ENCODE peak calls at places on chromosomes 12 and 14, in eight cellular contexts. Y, R, F, G, Q, H, J and I are unnamed samples. For H3K4me1, the result is how much of the 10 kb centered on the place peaks cover.

GRCh38 chr14:33332497-33332896 is 393.8 kb downstream of the NPAS3 start:
- DNase-seq in Y (no peak), R (no peak), F (no peak), G (no peak), Q (no peak), H (no peak), J (no peak), I (no peak)

GRCh38 chr14:89563503-89563902 is 146.5 kb upstream of the FOXN3 start:
- DNase-seq in Y (no peak), R (no peak), F (no peak), G (no peak), Q (no peak), H (no peak), J (no peak), I (no peak)

GRCh38 chr12:31260840-31261239 is 65.1 kb downstream of the SINHCAF start:
- DNase-seq in Y (no peak), R (no peak), F (no peak), G (no peak), Q (no peak), H (no peak), J (no peak), I (no peak)

GRCh38 chr12:116662612-116663144 is 75.2 kb downstream of the SPRING1 start:
- DNase-seq in Y (peak), R (no peak), F (peak), G (peak), Q (peak), H (no peak), J (peak), I (peak)

GRCh38 chr14:101554991-101555668 is 6.2 kb upstream of the DIO3 start:
- DNase-seq in Y (no peak), R (no peak), F (peak), G (peak), Q (peak), H (no peak), J (no peak), I (no peak)

GRCh38 chr12:108807996-108808725 is 49.2 kb downstream of the SSH1 start:
- DNase-seq in Y (no peak), R (no peak), F (no peak), G (no peak), Q (no peak), H (peak), J (no peak), I (no peak)

GRCh38 chr14:31255286-31255685 is 47.7 kb upstream of the HECTD1 start:
- DNase-seq in Y (no peak), R (no peak), F (no peak), G (no peak), Q (no peak), H (no peak), J (no peak), I (no peak)

GRCh38 chr12:40202095-40203059 is 22.4 kb upstream of the LRRK2 start:
- DNase-seq in Y (no peak), R (no peak), F (no peak), G (no peak), Q (no peak), H (no peak), J (no peak), I (no peak)

GRCh38 chr14:71267691-71268090 is 360.4 kb downstream of the PCNX1 start:
- DNase-seq in Y (peak), R (no peak), F (no peak), G (no peak), Q (no peak), H (no peak), J (no peak), I (no peak)

GRCh38 chr14:75821828-75822521 is 159.8 kb downstream of the TGFB3 start:
- DNase-seq in Y (no peak), R (no peak), F (peak), G (no peak), Q (peak), H (no peak), J (no peak), I (no peak)

GRCh38 chr14:94044476-94045091 is 18.4 kb downstream of the OTUB2 start:
- DNase-seq in Y (no peak), R (no peak), F (no peak), G (no peak), Q (no peak), H (peak), J (peak), I (no peak)

GRCh38 chr14:103085106-103086091 is 1.4 kb downstream of the LBHD2 start:
- DNase-seq in Y (no peak), R (peak), F (no peak), G (peak), Q (no peak), H (no peak), J (no peak), I (peak)
- TF ChIP-seq CTCF in Y (peak), R (peak), F (no peak), G (no peak), Q (peak), H (no peak), J (no peak), I (no peak)

GRCh38 chr14:103275000-103275399 is 59.0 kb upstream of the EIF5 start:
- DNase-seq in Y (no peak), R (no peak), F (no peak), G (no peak), Q (no peak), H (no peak), J (no peak), I (no peak)

GRCh38 chr14:103281496-103282231 is 52.4 kb upstream of the EIF5 start:
- DNase-seq in Y (peak), R (no peak), F (peak), G (peak), Q (peak), H (no peak), J (peak), I (peak)

GRCh38 chr14:103280278-103280917 is 53.6 kb upstream of the EIF5 start:
- DNase-seq in Y (peak), R (no peak), F (no peak), G (no peak), Q (no peak), H (no peak), J (no peak), I (no peak)

GRCh38 chr14:103282932-103283331 is 51.1 kb upstream of the EIF5 start:
- DNase-seq in Y (no peak), R (no peak), F (no peak), G (no peak), Q (no peak), H (no peak), J (no peak), I (no peak)

DNA sequence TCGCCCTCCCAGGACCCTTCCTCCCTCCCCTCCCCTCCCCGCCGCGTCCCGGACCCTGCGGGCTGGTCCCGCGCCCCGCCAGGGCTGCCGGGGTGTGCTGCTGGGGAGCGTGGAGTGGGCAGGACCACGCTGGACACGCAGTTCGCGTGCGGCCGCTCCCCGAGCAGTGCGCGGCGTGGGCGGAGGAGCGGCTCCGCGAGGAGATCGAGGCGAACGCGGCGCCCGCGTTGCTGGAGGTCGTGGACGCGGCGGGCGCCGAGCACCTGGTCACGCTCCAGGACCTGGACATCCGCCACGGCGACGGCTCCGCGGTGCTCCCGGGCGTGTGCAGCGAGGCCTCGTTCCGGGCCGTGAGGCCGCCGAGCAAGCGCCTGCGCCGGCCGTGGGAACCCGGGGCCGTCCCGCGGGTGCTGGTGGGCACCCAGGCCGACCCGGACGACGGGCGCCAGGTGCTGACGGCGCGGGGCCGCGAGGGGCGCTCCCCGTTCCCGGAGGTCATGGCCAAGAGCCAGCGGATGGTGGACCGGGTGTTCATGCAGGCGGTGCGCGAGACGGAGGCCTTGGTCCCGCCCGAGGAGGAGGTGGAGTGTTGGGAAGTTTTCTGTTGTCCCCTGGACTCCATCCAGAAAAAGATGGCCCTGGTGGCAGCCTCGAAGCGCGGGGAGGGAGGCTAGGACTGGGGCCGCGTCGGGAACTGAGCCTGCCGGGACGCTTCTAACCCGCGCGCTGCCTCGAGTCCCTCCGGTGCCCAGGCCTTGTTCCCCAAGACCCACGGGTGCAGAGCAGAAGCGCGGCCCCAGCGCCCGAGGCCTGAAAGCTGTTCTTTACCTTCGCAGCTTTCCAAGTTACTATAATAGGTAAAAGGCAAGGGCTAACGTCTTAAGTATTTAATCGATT is 54.7 kb upstream of the EIF5 start:
- DNase-seq in Y (no peak), R (no peak), F (no peak), G (peak), Q (no peak), H (no peak), J (peak), I (no peak)
- H3K4me3 ChIP-seq in Y (peak), R (peak), F (no peak), G (no peak), Q (no peak), H (peak), J (no peak), I (no peak)

DNA sequence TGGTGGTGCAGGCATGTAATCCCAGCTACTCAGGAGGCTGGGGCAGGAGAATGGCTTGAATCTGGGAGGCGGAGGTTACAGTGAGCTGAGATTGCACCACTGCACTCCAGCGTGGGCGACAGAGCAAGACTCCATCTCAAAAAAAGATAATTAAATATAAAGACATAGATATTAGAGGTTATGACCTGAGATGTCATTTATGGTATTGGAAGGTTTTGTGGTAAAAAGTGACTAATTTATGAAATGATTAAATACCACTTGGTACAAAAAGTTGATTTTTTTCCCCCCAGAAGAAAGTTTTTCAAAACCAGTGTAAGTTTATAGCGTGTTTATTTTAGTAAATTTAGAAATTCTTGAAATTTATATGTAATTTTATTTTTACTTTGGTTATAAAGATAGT is 4.3 kb downstream of the AEBP2 start:
- DNase-seq in Y (no peak), R (no peak), F (no peak), G (no peak), Q (no peak), H (no peak), J (no peak), I (no peak)
- H3K4me1 ChIP-seq in Y (under half), R (under half), F (under half), G (under half), Q (under half), H (under half), J (under half), I (under half)

DNA sequence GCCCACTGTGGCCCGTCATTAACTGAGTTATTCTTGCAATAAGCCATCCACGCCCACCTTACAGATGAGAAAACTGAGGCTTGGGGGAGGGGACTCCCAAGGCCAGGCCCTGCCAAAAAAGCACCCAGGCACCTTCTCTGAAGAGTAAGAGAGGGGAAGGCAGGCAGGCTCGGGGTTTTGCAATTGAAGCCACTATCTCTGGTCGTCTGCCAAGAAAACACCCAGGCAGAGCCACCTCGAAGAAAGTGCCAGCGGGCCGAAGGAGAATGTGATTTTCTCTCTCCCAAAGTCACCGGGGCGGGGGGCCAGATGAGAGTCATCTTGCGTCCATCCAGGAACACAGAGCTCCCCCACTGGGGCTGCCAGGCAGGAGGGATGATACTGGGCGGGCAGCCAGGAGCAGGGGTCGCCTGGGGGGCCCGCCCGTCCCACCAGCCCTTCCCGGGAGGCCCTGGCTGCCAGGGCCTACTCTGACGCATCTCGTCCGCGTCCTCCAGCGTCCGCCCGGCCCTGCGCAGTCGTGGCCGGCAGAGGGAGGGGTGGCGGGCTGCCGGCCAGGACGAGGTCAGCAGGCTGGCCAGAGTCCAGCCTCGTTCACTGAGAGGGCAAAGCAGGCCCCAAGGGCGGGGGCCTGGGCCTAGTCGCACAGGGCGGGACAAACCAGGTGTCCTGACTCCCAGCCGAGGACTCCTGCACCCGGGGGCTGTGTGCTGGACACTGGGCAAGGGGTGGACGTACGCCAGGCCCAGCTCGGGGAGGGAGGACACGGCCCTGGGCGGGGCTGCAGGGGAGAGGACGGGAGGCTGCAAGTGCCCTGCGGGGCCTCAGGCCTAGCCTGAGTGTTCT is 74.4 kb downstream of the RFLNA start:
- DNase-seq in Y (peak), R (peak), F (no peak), G (peak), Q (peak), H (peak), J (peak), I (no peak)
- TF ChIP-seq CTCF in Y (peak), R (peak), F (no peak), G (peak), Q (no peak), H (peak), J (peak), I (no peak)

GRCh38 chr12:5246196-5246595 is 185.7 kb upstream of the NTF3 start:
- DNase-seq in Y (no peak), R (no peak), F (no peak), G (no peak), Q (no peak), H (no peak), J (no peak), I (no peak)

GRCh38 chr12:5244513-5244972 is 187.4 kb upstream of the NTF3 start:
- DNase-seq in Y (no peak), R (no peak), F (peak), G (no peak), Q (peak), H (no peak), J (no peak), I (no peak)

GRCh38 chr12:5243014-5243413 is 188.9 kb upstream of the NTF3 start:
- DNase-seq in Y (no peak), R (no peak), F (no peak), G (no peak), Q (no peak), H (no peak), J (no peak), I (no peak)

GRCh38 chr12:5247144-5247543 is 184.8 kb upstream of the NTF3 start:
- DNase-seq in Y (no peak), R (no peak), F (no peak), G (no peak), Q (no peak), H (no peak), J (no peak), I (no peak)

GRCh38 chr12:5242440-5242839 is 189.5 kb upstream of the NTF3 start:
- DNase-seq in Y (no peak), R (no peak), F (no peak), G (no peak), Q (no peak), H (no peak), J (no peak), I (no peak)
- H3K4me3 ChIP-seq in Y (no peak), R (no peak), F (no peak), G (no peak), Q (no peak), H (no peak), J (no peak), I (no peak)

DNA sequence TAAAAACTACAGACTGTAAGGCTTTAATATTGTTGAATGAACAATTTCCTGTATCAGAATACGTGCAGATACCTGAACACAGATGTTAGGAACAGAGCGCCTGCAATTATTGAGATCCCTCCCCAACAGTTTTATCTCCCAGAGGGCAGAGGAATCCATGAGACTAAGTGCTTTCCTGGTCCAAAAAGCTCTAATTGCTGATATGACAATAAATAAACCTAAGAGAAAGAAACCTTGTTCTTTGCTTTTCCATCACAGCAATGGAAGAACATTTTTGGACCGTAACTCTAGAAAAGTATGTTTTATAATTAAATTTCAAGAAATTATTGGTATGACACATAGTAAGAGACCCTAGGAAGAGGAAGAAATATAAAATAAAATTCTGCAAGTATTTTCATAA is 13.0 kb upstream of the KRT83 start:
- DNase-seq in Y (no peak), R (no peak), F (no peak), G (no peak), Q (no peak), H (no peak), J (no peak), I (no peak)
- H3K4me1 ChIP-seq in Y (under half), R (under half), F (under half), G (under half), Q (under half), H (under half), J (under half), I (under half)

GRCh38 chr14:80576401-80576800 is 365.1 kb upstream of the DIO2 start:
- DNase-seq in Y (no peak), R (no peak), F (no peak), G (no peak), Q (no peak), H (no peak), J (no peak), I (no peak)

GRCh38 chr14:80570930-80571298 is 359.6 kb upstream of the DIO2 start:
- DNase-seq in Y (no peak), R (no peak), F (no peak), G (no peak), Q (no peak), H (no peak), J (no peak), I (peak)

GRCh38 chr14:80575763-80576162 is 364.5 kb upstream of the DIO2 start:
- DNase-seq in Y (no peak), R (no peak), F (no peak), G (no peak), Q (no peak), H (no peak), J (no peak), I (no peak)

GRCh38 chr14:80567905-80568512 is 356.7 kb upstream of the DIO2 start:
- DNase-seq in Y (peak), R (no peak), F (no peak), G (no peak), Q (peak), H (no peak), J (no peak), I (no peak)

DNA sequence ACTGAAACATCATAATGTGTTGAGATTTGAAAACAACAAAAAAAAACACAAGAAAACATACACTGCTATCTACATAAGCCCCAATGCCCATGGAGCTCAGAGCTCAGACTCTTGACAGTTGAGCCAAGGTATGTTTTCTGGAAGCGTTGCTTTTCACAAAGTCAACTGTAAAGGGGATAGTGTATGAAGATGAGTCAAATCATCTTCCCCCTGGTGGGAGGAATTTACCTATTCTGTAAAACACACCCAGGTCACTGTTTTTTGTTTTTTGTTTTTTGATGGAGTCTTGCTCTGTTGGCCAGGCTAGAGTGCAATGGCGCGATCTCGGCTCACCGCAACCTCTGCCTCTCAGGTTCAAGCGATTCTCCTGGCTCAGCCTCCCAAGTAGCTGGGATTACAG is 361.4 kb upstream of the DIO2 start:
- DNase-seq in Y (no peak), R (no peak), F (no peak), G (no peak), Q (no peak), H (no peak), J (no peak), I (no peak)
- TF ChIP-seq CTCF in Y (no peak), R (no peak), F (no peak), G (no peak), Q (no peak), H (no peak), J (no peak), I (no peak)